ENCODE peak calls at places on chromosomes 16 and 17, in five cellular contexts. G, N, U, T and E are unnamed samples.

GRCh38 chr16:57736419-57737281 is 1.1 kb downstream of the KATNB1 start:
- DNase-seq in U (peak), N (peak), T (peak), G (peak), E (no peak)

GRCh38 chr16:68798398-68798797 is 44.9 kb upstream of the TANGO6 start:
- DNase-seq in G (no peak), T (no peak), U (no peak), N (peak), E (no peak)

GRCh38 chr16:53673189-53673588 is 30.5 kb downstream of the RPGRIP1L start:
- DNase-seq in U (no peak), G (no peak), T (no peak), N (no peak), E (no peak)

GRCh38 chr16:3348547-3349167 is 7.0 kb upstream of the OR2C1 start:
- DNase-seq in N (no peak), T (no peak), G (no peak), U (no peak), E (no peak)

GRCh38 chr17:82882715-82883446 is 43.1 kb upstream of the ZNF750 start:
- DNase-seq in N (no peak), U (no peak), T (no peak), G (peak), E (no peak)

GRCh38 chr16:11783319-11784047 is 13.6 kb downstream of the ZC3H7A start:
- DNase-seq in U (no peak), G (no peak), N (no peak), T (peak), E (no peak)

GRCh38 chr17:58184308-58184985 is 8.1 kb upstream of the EPX start:
- DNase-seq in T (peak), N (peak), U (no peak), G (no peak), E (no peak)

GRCh38 chr16:48206594-48207242 is 37.4 kb upstream of the LONP2 start:
- DNase-seq in N (no peak), T (no peak), U (no peak), G (no peak), E (no peak)

GRCh38 chr16:55506708-55507107 is 2.2 kb upstream of the LPCAT2 start:
- DNase-seq in T (no peak), N (no peak), G (no peak), U (no peak), E (no peak)